ENCODE peak calls at places on chromosomes 13 and 19, in eight cellular contexts. K is nephron progenitor cell, L is H1, J is Peyer's patch, S is T-helper 1 cell, Y is LoVo, X is EL, B is skeletal muscle cell. G is an unnamed sample.

GRCh38 chr19:30228113-30228725 is 144.0 kb upstream of the ZNF536 start:
- DNase-seq in S (no peak), X (no peak), B (no peak), K (peak; percentile 72), L (no peak), Y (no peak), J (no peak), G (no peak)

GRCh38 chr13:96792188-96792587 is 202.1 kb downstream of the OXGR1 start:
- DNase-seq in J (no peak), B (no peak), L (no peak), X (no peak), Y (no peak), S (no peak), K (no peak), G (no peak)

GRCh38 chr19:21704320-21704719 is 63.1 kb downstream of the ZNF100 start:
- DNase-seq in B (no peak), X (no peak), Y (no peak), K (no peak), J (no peak), L (peak; percentile 61), S (no peak), G (no peak)

GRCh38 chr19:16542894-16543498 is 759 bp upstream of the CHERP start:
- DNase-seq in J (no peak), K (no peak), Y (no peak), X (peak; percentile 11), L (no peak), S (no peak), B (no peak), G (no peak)

GRCh38 chr13:85254641-85255040 is 544.6 kb downstream of the SLITRK6 start:
- DNase-seq in Y (no peak), S (no peak), B (no peak), K (no peak), L (no peak), X (no peak), J (no peak), G (no peak)

GRCh38 chr13:24214528-24214927 is 54.0 kb downstream of the SPATA13 start:
- DNase-seq in J (no peak), K (no peak), S (no peak), X (no peak), Y (no peak), L (no peak), B (no peak), G (no peak)

GRCh38 chr19:10289836-10290438 is at the start of gene ICAM5:
- DNase-seq in K (peak; percentile 56), S (peak; percentile 19), J (no peak), L (no peak), X (peak; percentile 68), Y (no peak), B (no peak), G (no peak)

GRCh38 chr19:16650821-16651220 is 9.1 kb downstream of the SMIM7 start:
- DNase-seq in S (no peak), J (no peak), X (no peak), Y (no peak), K (no peak), L (no peak), B (no peak), G (no peak)

GRCh38 chr19:51644636-51645271 is 1.9 kb downstream of the SIGLEC14 start:
- DNase-seq in X (no peak), L (no peak), J (no peak), S (no peak), B (no peak), Y (no peak), K (no peak), G (no peak)

GRCh38 chr13:66329988-66330429 is 900.1 kb downstream of the PCDH9 start:
- DNase-seq in J (no peak), S (no peak), K (no peak), Y (no peak), B (no peak), L (no peak), X (peak; percentile 37), G (no peak)